ENCODE peak calls at places on chromosomes 1 and 21, in nine cellular contexts. F is right lobe of liver, L is NCI-H2171, R is NCI-H1092 treated with DMSO at 0.1 percent for 48 hours, K is iPS DF 19.7, A is fibroblast of pulmonary artery, I is NCI-H510A, V is heart right ventricle, T is globus pallidus. B is an unnamed sample.

GRCh38 chr1:223712184-223712855 is at the start of gene CAPN2:
- DNase-seq in F (peak; percentile 87), L (peak; percentile 37), R (peak; percentile 46), K (no peak), A (peak; percentile 87), I (peak; percentile 75), V (peak; percentile 89), T (peak; percentile 79), B (peak; percentile 88)

GRCh38 chr1:25080294-25081209 is 150.5 kb upstream of the RUNX3 start:
- DNase-seq in F (peak; percentile 35), L (no peak), R (no peak), K (no peak), A (peak; percentile 29), I (no peak), V (no peak), T (peak; percentile 26), B (peak; percentile 56)

GRCh38 chr21:33127154-33127893 is 57.4 kb downstream of the OLIG1 start:
- DNase-seq in F (peak; percentile 68), L (no peak), R (peak; percentile 68), K (no peak), A (peak; percentile 67), I (no peak), V (peak; percentile 61), T (peak; percentile 94), B (peak; percentile 44)

GRCh38 chr1:201282931-201283829 is at the start of gene PKP1:
- DNase-seq in F (no peak), L (no peak), R (no peak), K (no peak), A (no peak), I (peak; percentile 81), V (peak; percentile 38), T (no peak), B (peak; percentile 89)

GRCh38 chr1:94425821-94426484 is 7.8 kb downstream of the ABCD3 start:
- DNase-seq in F (no peak), L (no peak), R (peak; percentile 30), K (no peak), A (no peak), I (no peak), V (no peak), T (no peak), B (no peak)

GRCh38 chr1:240854367-240854766 is 242.4 kb upstream of the GREM2 start:
- DNase-seq in F (no peak), L (no peak), R (no peak), K (no peak), A (peak; percentile 23), I (no peak), V (no peak), T (no peak), B (no peak)

GRCh38 chr1:45674478-45674877 is 11.9 kb downstream of the GPBP1L1 start:
- DNase-seq in F (no peak), L (no peak), R (no peak), K (no peak), A (no peak), I (no peak), V (no peak), T (no peak), B (no peak)

GRCh38 chr1:167711797-167712196 is 10.0 kb upstream of the MPZL1 start:
- DNase-seq in F (no peak), L (no peak), R (no peak), K (no peak), A (no peak), I (no peak), V (no peak), T (no peak), B (no peak)

GRCh38 chr1:57986432-57986831 is 560.1 kb downstream of the OMA1 start:
- DNase-seq in F (no peak), L (no peak), R (no peak), K (no peak), A (no peak), I (no peak), V (no peak), T (peak; percentile 21), B (no peak)

GRCh38 chr1:195740862-195741261 is 867.4 kb downstream of the KCNT2 start:
- DNase-seq in F (no peak), L (no peak), R (no peak), K (no peak), A (no peak), I (no peak), V (no peak), T (no peak), B (no peak)

GRCh38 chr21:24514081-24514733 is 1093.1 kb downstream of the MRPL39 start:
- DNase-seq in F (no peak), L (peak; percentile 3), R (peak; percentile 38), K (no peak), A (peak; percentile 4), I (no peak), V (no peak), T (peak; percentile 60), B (no peak)

GRCh38 chr1:10529772-10530171 is 55.0 kb downstream of the PEX14 start:
- DNase-seq in F (no peak), L (no peak), R (no peak), K (peak; percentile 78), A (no peak), I (no peak), V (no peak), T (no peak), B (no peak)

GRCh38 chr1:201286445-201286844 is 3.1 kb downstream of the PKP1 start:
- DNase-seq in F (no peak), L (no peak), R (no peak), K (no peak), A (no peak), I (no peak), V (no peak), T (no peak), B (no peak)

GRCh38 chr1:161039546-161039945 is 782 bp upstream of the TSTD1 start:
- DNase-seq in F (no peak), L (no peak), R (no peak), K (no peak), A (no peak), I (no peak), V (no peak), T (no peak), B (no peak)

GRCh38 chr1:52423771-52424170 is 19.4 kb downstream of the PRPF38A start:
- DNase-seq in F (no peak), L (no peak), R (no peak), K (no peak), A (no peak), I (no peak), V (no peak), T (no peak), B (no peak)

GRCh38 chr1:116777831-116778830 is 23.9 kb downstream of the CD2 start:
- DNase-seq in F (no peak), L (no peak), R (no peak), K (no peak), A (peak; percentile 67), I (no peak), V (no peak), T (no peak), B (peak; percentile 78)

GRCh38 chr1:221381858-221382623 is 359.8 kb downstream of the DUSP10 start:
- DNase-seq in F (no peak), L (no peak), R (no peak), K (no peak), A (no peak), I (no peak), V (no peak), T (no peak), B (no peak)

GRCh38 chr21:26964379-26964778 is 2.5 kb downstream of the ADAMTS5 start:
- DNase-seq in F (no peak), L (no peak), R (no peak), K (no peak), A (no peak), I (no peak), V (peak; percentile 62), T (no peak), B (no peak)

GRCh38 chr1:30966690-30967369 is 58.3 kb upstream of the SDC3 start:
- DNase-seq in F (no peak), L (peak; percentile 91), R (peak; percentile 97), K (no peak), A (peak; percentile 87), I (no peak), V (no peak), T (no peak), B (peak; percentile 31)

GRCh38 chr1:55466343-55466742 is 251.2 kb upstream of the USP24 start:
- DNase-seq in F (no peak), L (no peak), R (no peak), K (no peak), A (no peak), I (no peak), V (no peak), T (no peak), B (peak; percentile 75)

GRCh38 chr1:246577720-246578106 is 11.5 kb downstream of the CNST start:
- DNase-seq in F (no peak), L (no peak), R (no peak), K (no peak), A (no peak), I (no peak), V (no peak), T (no peak), B (no peak)

GRCh38 chr1:6991271-6991670 is 206.0 kb downstream of the CAMTA1 start:
- DNase-seq in F (no peak), L (no peak), R (no peak), K (no peak), A (peak; percentile 53), I (no peak), V (no peak), T (no peak), B (peak; percentile 78)